ENCODE peak calls at places on chromosome 19, in seven cellular contexts. X is hepatocyte, I is caudate nucleus, J is GM12865, Y is cardiac septum, U is CMK, D is choroid plexus epithelial cell. K is an unnamed sample.

GRCh38 chr19:33397536-33398360 is 24.2 kb downstream of the CEBPG start:
- DNase-seq in X (no peak), I (no peak), J (no peak), Y (peak), U (no peak), D (peak), K (no peak)

GRCh38 chr19:47036233-47036651 is 12.2 kb downstream of the TMEM160 start:
- DNase-seq in X (peak), I (no peak), J (no peak), Y (no peak), U (no peak), D (no peak), K (no peak)

GRCh38 chr19:579111-579841 is 6.9 kb downstream of the BSG start:
- DNase-seq in X (no peak), I (no peak), J (no peak), Y (no peak), U (no peak), D (no peak), K (no peak)

GRCh38 chr19:5063873-5064645 is 95.1 kb downstream of the KDM4B start:
- DNase-seq in X (no peak), I (no peak), J (no peak), Y (no peak), U (no peak), D (no peak), K (no peak)

GRCh38 chr19:2246801-2247361 is 2.2 kb upstream of the AMH start:
- DNase-seq in X (no peak), I (peak), J (no peak), Y (no peak), U (no peak), D (peak), K (no peak)

GRCh38 chr19:29653398-29653797 is 11.9 kb upstream of the PLEKHF1 start:
- DNase-seq in X (no peak), I (no peak), J (no peak), Y (no peak), U (no peak), D (no peak), K (no peak)

GRCh38 chr19:12484011-12484370 is 625 bp downstream of the ZNF709 start:
- DNase-seq in X (no peak), I (no peak), J (no peak), Y (no peak), U (no peak), D (peak), K (no peak)

GRCh38 chr19:44530777-44531176 is 1.3 kb upstream of the CEACAM20 start:
- DNase-seq in X (no peak), I (no peak), J (no peak), Y (no peak), U (no peak), D (peak), K (no peak)

GRCh38 chr19:46860846-46861690 is at the start of gene ARHGAP35:
- DNase-seq in X (peak), I (no peak), J (peak), Y (no peak), U (no peak), D (peak), K (peak)

GRCh38 chr19:18637644-18638630 is 1.1 kb downstream of the KLHL26 start:
- DNase-seq in X (peak), I (no peak), J (peak), Y (no peak), U (no peak), D (no peak), K (peak)

GRCh38 chr19:39969681-39970423 is 1.1 kb upstream of the PSMC4 start:
- DNase-seq in X (no peak), I (no peak), J (peak), Y (no peak), U (no peak), D (no peak), K (no peak)

GRCh38 chr19:40282209-40282580 is 3.0 kb downstream of the AKT2 start:
- DNase-seq in X (no peak), I (no peak), J (no peak), Y (no peak), U (no peak), D (no peak), K (no peak)

GRCh38 chr19:30047355-30047895 is 105.4 kb downstream of the URI1 start:
- DNase-seq in X (no peak), I (no peak), J (no peak), Y (no peak), U (no peak), D (no peak), K (no peak)

GRCh38 chr19:6744381-6745288 is 5.2 kb downstream of the TRIP10 start:
- DNase-seq in X (peak), I (no peak), J (no peak), Y (peak), U (no peak), D (peak), K (peak)

GRCh38 chr19:12664406-12665280 is 1.9 kb downstream of the MAN2B1 start:
- DNase-seq in X (no peak), I (no peak), J (peak), Y (no peak), U (no peak), D (no peak), K (no peak)

GRCh38 chr19:1132625-1133383 is 29.0 kb downstream of the GPX4 start:
- DNase-seq in X (no peak), I (no peak), J (no peak), Y (no peak), U (no peak), D (no peak), K (no peak)

GRCh38 chr19:5086232-5086631 is 117.3 kb downstream of the KDM4B start:
- DNase-seq in X (no peak), I (no peak), J (no peak), Y (no peak), U (no peak), D (no peak), K (no peak)

K was measured in ureter.